ENCODE peak calls at places on chromosome 12, in seven cellular contexts. Z is GM23338; A is lower lobe of right lung; C is naive thymus-derived CD4-positive, alpha-beta T cell; G is left lung; S is gastroesophageal sphincter; J is gastrocnemius medialis. K is an unnamed sample.

GRCh38 chr12:62955678-62956077 is 20.7 kb upstream of the PPM1H start:
- ATAC-seq in Z (no peak), A (peak), C (no peak), G (no peak), S (no peak), J (no peak), K (peak)

GRCh38 chr12:106147956-106148355 is 9.2 kb upstream of the NUAK1 start:
- ATAC-seq in Z (no peak), A (no peak), C (no peak), G (no peak), S (peak), J (peak), K (no peak)

GRCh38 chr12:88658009-88658408 is 77.7 kb upstream of the KITLG start:
- ATAC-seq in Z (no peak), A (no peak), C (no peak), G (no peak), S (no peak), J (peak), K (no peak)

GRCh38 chr12:67593871-67594330 is 54.6 kb upstream of the DYRK2 start:
- ATAC-seq in Z (no peak), A (no peak), C (no peak), G (no peak), S (no peak), J (no peak), K (no peak)

GRCh38 chr12:78559441-78559840 is 305.1 kb upstream of the SYT1 start:
- ATAC-seq in Z (no peak), A (no peak), C (no peak), G (peak), S (no peak), J (no peak), K (no peak)

GRCh38 chr12:83143937-83144336 is 457.2 kb downstream of the TMTC2 start:
- ATAC-seq in Z (no peak), A (no peak), C (no peak), G (no peak), S (no peak), J (no peak), K (no peak)

GRCh38 chr12:92133795-92134637 is 11.6 kb downstream of the BTG1 start:
- ATAC-seq in Z (no peak), A (peak), C (peak), G (no peak), S (no peak), J (no peak), K (peak)

GRCh38 chr12:132393991-132394949 is 64.9 kb upstream of the GALNT9 start:
- ATAC-seq in Z (no peak), A (no peak), C (peak), G (no peak), S (no peak), J (no peak), K (no peak)

GRCh38 chr12:6280053-6280469 is 30.4 kb upstream of the PLEKHG6 start:
- ATAC-seq in Z (no peak), A (peak), C (no peak), G (peak), S (peak), J (peak), K (no peak)

GRCh38 chr12:101686176-101686575 is 11.3 kb upstream of the CHPT1 start:
- ATAC-seq in Z (no peak), A (no peak), C (no peak), G (no peak), S (no peak), J (no peak), K (no peak)

GRCh38 chr12:24853094-24853493 is 95.8 kb downstream of the BCAT1 start:
- ATAC-seq in Z (no peak), A (no peak), C (no peak), G (no peak), S (no peak), J (no peak), K (no peak)

GRCh38 chr12:132491349-132491663 is 1.4 kb downstream of the FBRSL1 start:
- ATAC-seq in Z (no peak), A (no peak), C (no peak), G (peak), S (no peak), J (no peak), K (no peak)

GRCh38 chr12:120368789-120369475 is at the start of gene MSI1:
- ATAC-seq in Z (peak), A (no peak), C (no peak), G (no peak), S (no peak), J (no peak), K (no peak)

GRCh38 chr12:104669851-104670337 is 213.1 kb downstream of the CHST11 start:
- ATAC-seq in Z (peak), A (peak), C (peak), G (peak), S (no peak), J (no peak), K (peak)

GRCh38 chr12:110694330-110694891 is 5.5 kb upstream of the HVCN1 start:
- ATAC-seq in Z (no peak), A (peak), C (peak), G (peak), S (peak), J (no peak), K (no peak)

GRCh38 chr12:69602954-69603353 is 7.8 kb downstream of the LRRC10 start:
- ATAC-seq in Z (peak), A (no peak), C (no peak), G (no peak), S (no peak), J (no peak), K (no peak)

GRCh38 chr12:503111-503761 is 43.5 kb downstream of the B4GALNT3 start:
- ATAC-seq in Z (peak), A (peak), C (no peak), G (peak), S (no peak), J (peak), K (no peak)

GRCh38 chr12:14949631-14950030 is 11.3 kb upstream of the ERP27 start:
- ATAC-seq in Z (no peak), A (no peak), C (no peak), G (no peak), S (no peak), J (no peak), K (no peak)

GRCh38 chr12:124921200-124922008 is 7.0 kb upstream of the UBC start:
- ATAC-seq in Z (peak), A (peak), C (peak), G (peak), S (no peak), J (no peak), K (peak)

GRCh38 chr12:88432536-88433462 is 147.5 kb downstream of the KITLG start:
- ATAC-seq in Z (no peak), A (peak), C (no peak), G (peak), S (peak), J (no peak), K (no peak)

GRCh38 chr12:132475304-132476037 is 14.5 kb upstream of the FBRSL1 start:
- ATAC-seq in Z (peak), A (no peak), C (peak), G (no peak), S (no peak), J (no peak), K (no peak)

GRCh38 chr12:29725587-29726320 is 58.0 kb downstream of the TMTC1 start:
- ATAC-seq in Z (no peak), A (peak), C (no peak), G (no peak), S (peak), J (peak), K (no peak)

GRCh38 chr12:121898287-121898686 is 9.7 kb downstream of the PSMD9 start:
- ATAC-seq in Z (no peak), A (no peak), C (no peak), G (no peak), S (no peak), J (no peak), K (no peak)

GRCh38 chr12:103353913-103354312 is 141.9 kb downstream of the C12orf42 start:
- ATAC-seq in Z (no peak), A (no peak), C (no peak), G (no peak), S (no peak), J (no peak), K (no peak)

GRCh38 chr12:114294303-114294685 is 111.7 kb downstream of the TBX5 start:
- ATAC-seq in Z (no peak), A (no peak), C (no peak), G (no peak), S (no peak), J (no peak), K (no peak)

GRCh38 chr12:107101651-107102050 is 8.3 kb upstream of the CRY1 start:
- ATAC-seq in Z (no peak), A (no peak), C (no peak), G (no peak), S (no peak), J (no peak), K (no peak)

GRCh38 chr12:120231316-120232011 is 30.6 kb upstream of the RPLP0 start:
- ATAC-seq in Z (peak), A (peak), C (peak), G (peak), S (no peak), J (no peak), K (no peak)

GRCh38 chr12:6332459-6332858 is 9.4 kb downstream of the TNFRSF1A start:
- ATAC-seq in Z (no peak), A (no peak), C (peak), G (no peak), S (no peak), J (no peak), K (no peak)

GRCh38 chr12:40099423-40099853 is 6.4 kb downstream of the SLC2A13 start:
- ATAC-seq in Z (no peak), A (peak), C (no peak), G (peak), S (no peak), J (no peak), K (no peak)

GRCh38 chr12:2551514-2551913 is 243.3 kb upstream of the FKBP4 start:
- ATAC-seq in Z (no peak), A (peak), C (peak), G (peak), S (no peak), J (no peak), K (no peak)

K was measured in stimulated activated memory B cell treated with anti-CD40 and anti-IgM and Interleukin-4, amounts not matched to agents 10 μg/mL and 1 μg/mL and 100 μg/mL, for 72 hours.